ENCODE peak calls at places on chromosomes 6 and 20, in four cellular contexts. H is NB4; N is amniotic stem cell; M is activated T-helper 2 cell treated with anti-CD3 and anti-CD28 coated beads, Interferon-gamma antibody, Interleukin-2, Interleukin-4, amounts not matched to agents 10 μg/mL and 5 μg/mL and 100 μg/mL, durations not matched to agents 14 hours and 24 hours and 36 hours. J is an unnamed sample.

GRCh38 chr6:44569931-44570385 is 182.5 kb downstream of the CDC5L start:
- DNase-seq in H (peak), M (no peak), N (peak), J (no peak)

GRCh38 chr20:11204926-11205768 is 531.3 kb upstream of the JAG1 start:
- DNase-seq in H (peak), M (no peak), N (peak), J (no peak)

GRCh38 chr20:48544402-48545333 is 283.1 kb downstream of the PREX1 start:
- DNase-seq in N (no peak), H (no peak), M (no peak), J (no peak)

GRCh38 chr6:107653183-107653580 is 163.3 kb downstream of the SOBP start:
- DNase-seq in M (no peak), H (no peak), N (no peak), J (no peak)

GRCh38 chr20:62824476-62825287 is 7.8 kb downstream of the COL9A3 start:
- DNase-seq in H (peak), M (peak), N (no peak), J (no peak)

GRCh38 chr6:67863346-67863745 is 771.7 kb upstream of the ADGRB3 start:
- DNase-seq in H (no peak), N (no peak), M (no peak), J (no peak)

GRCh38 chr6:107230024-107230423 is 114.7 kb upstream of the BEND3 start:
- DNase-seq in M (no peak), N (no peak), H (peak), J (no peak)

GRCh38 chr6:163147988-163148387 is 266.5 kb upstream of the QKI start:
- DNase-seq in N (no peak), M (no peak), H (no peak), J (no peak)

GRCh38 chr20:11849270-11849920 is 68.3 kb upstream of the BTBD3 start:
- DNase-seq in M (no peak), H (no peak), N (no peak), J (no peak)

GRCh38 chr6:165653607-165654006 is 9.4 kb downstream of the PDE10A start:
- DNase-seq in N (no peak), H (no peak), M (no peak), J (no peak)

GRCh38 chr6:69866351-69867074 is at the start of gene COL19A1:
- DNase-seq in N (no peak), M (peak), H (peak), J (no peak)

GRCh38 chr20:5933802-5934436 is 16.4 kb downstream of the TRMT6 start:
- DNase-seq in N (no peak), M (no peak), H (peak), J (no peak)

GRCh38 chr20:10504893-10505292 is 69.8 kb downstream of the SLX4IP start:
- DNase-seq in H (peak), N (no peak), M (no peak), J (no peak)

GRCh38 chr20:3890410-3890751 is 1.2 kb downstream of the PANK2 start:
- DNase-seq in M (no peak), N (no peak), H (no peak), J (no peak)

GRCh38 chr6:139409026-139409425 is 34.6 kb upstream of the CITED2 start:
- DNase-seq in N (peak), H (no peak), M (no peak), J (no peak)

GRCh38 chr6:14857501-14857900 is 388.4 kb upstream of the JARID2 start:
- DNase-seq in H (peak), M (peak), N (no peak), J (peak)